ENCODE peak calls at places on chromosomes 2 and 18, in nine cellular contexts. One of them, this sample, is unnamed.

GRCh38 chr2:69013837-69014796 is 1.1 kb downstream of the ANTXR1 start:
- DNase-seq in RWPE2: no peak
- DNase-seq in CD4-positive, alpha-beta T cell: no peak
- DNase-seq in IMR-90: peak; percentile 54
- DNase-seq in A549: peak; percentile 67
- DNase-seq in fibroblast of the aortic adventitia: peak; percentile 74
- DNase-seq in CD8-positive, alpha-beta T cell: no peak
- DNase-seq in fibroblast of lung: peak; percentile 57
- DNase-seq in Calu3: no peak
- DNase-seq in this sample: no peak

GRCh38 chr2:23900133-23900926 is 26.6 kb downstream of the ATAD2B start:
- DNase-seq in RWPE2: no peak
- DNase-seq in CD4-positive, alpha-beta T cell: no peak
- DNase-seq in IMR-90: peak; percentile 69
- DNase-seq in A549: peak; percentile 54
- DNase-seq in fibroblast of the aortic adventitia: no peak
- DNase-seq in CD8-positive, alpha-beta T cell: no peak
- DNase-seq in fibroblast of lung: peak; percentile 60
- DNase-seq in Calu3: peak; percentile 21
- DNase-seq in this sample: no peak

GRCh38 chr2:177881921-177882320 is 190.7 kb downstream of the PDE11A start:
- DNase-seq in RWPE2: no peak
- DNase-seq in CD4-positive, alpha-beta T cell: no peak
- DNase-seq in IMR-90: no peak
- DNase-seq in A549: no peak
- DNase-seq in fibroblast of the aortic adventitia: no peak
- DNase-seq in CD8-positive, alpha-beta T cell: no peak
- DNase-seq in fibroblast of lung: no peak
- DNase-seq in Calu3: no peak
- DNase-seq in this sample: no peak

GRCh38 chr2:11417946-11418585 is 47.9 kb downstream of the E2F6 start:
- DNase-seq in RWPE2: no peak
- DNase-seq in CD4-positive, alpha-beta T cell: no peak
- DNase-seq in IMR-90: no peak
- DNase-seq in A549: peak; percentile 71
- DNase-seq in fibroblast of the aortic adventitia: no peak
- DNase-seq in CD8-positive, alpha-beta T cell: no peak
- DNase-seq in fibroblast of lung: no peak
- DNase-seq in Calu3: peak; percentile 44
- DNase-seq in this sample: no peak

GRCh38 chr2:18800240-18800971 is 211.0 kb upstream of the NT5C1B start:
- DNase-seq in RWPE2: no peak
- DNase-seq in CD4-positive, alpha-beta T cell: no peak
- DNase-seq in IMR-90: no peak
- DNase-seq in A549: no peak
- DNase-seq in fibroblast of the aortic adventitia: no peak
- DNase-seq in CD8-positive, alpha-beta T cell: no peak
- DNase-seq in fibroblast of lung: no peak
- DNase-seq in Calu3: no peak
- DNase-seq in this sample: no peak

GRCh38 chr18:23875966-23876365 is 138.6 kb upstream of the TTC39C start:
- DNase-seq in RWPE2: no peak
- DNase-seq in CD4-positive, alpha-beta T cell: no peak
- DNase-seq in IMR-90: no peak
- DNase-seq in A549: no peak
- DNase-seq in fibroblast of the aortic adventitia: no peak
- DNase-seq in CD8-positive, alpha-beta T cell: no peak
- DNase-seq in fibroblast of lung: no peak
- DNase-seq in Calu3: no peak
- DNase-seq in this sample: no peak

GRCh38 chr18:1488957-1489356 is 584.3 kb downstream of the ADCYAP1 start:
- DNase-seq in RWPE2: no peak
- DNase-seq in CD4-positive, alpha-beta T cell: no peak
- DNase-seq in IMR-90: no peak
- DNase-seq in A549: no peak
- DNase-seq in fibroblast of the aortic adventitia: no peak
- DNase-seq in CD8-positive, alpha-beta T cell: no peak
- DNase-seq in fibroblast of lung: no peak
- DNase-seq in Calu3: no peak
- DNase-seq in this sample: no peak

GRCh38 chr2:1556776-1557466 is 143.7 kb downstream of the TPO start:
- DNase-seq in RWPE2: no peak
- DNase-seq in CD4-positive, alpha-beta T cell: no peak
- DNase-seq in IMR-90: peak; percentile 81
- DNase-seq in A549: peak; percentile 41
- DNase-seq in fibroblast of the aortic adventitia: peak; percentile 10
- DNase-seq in CD8-positive, alpha-beta T cell: no peak
- DNase-seq in fibroblast of lung: peak; percentile 81
- DNase-seq in Calu3: peak; percentile 30
- DNase-seq in this sample: peak; percentile 12

GRCh38 chr2:212242739-212243138 is 295.9 kb downstream of the ERBB4 start:
- DNase-seq in RWPE2: no peak
- DNase-seq in CD4-positive, alpha-beta T cell: no peak
- DNase-seq in IMR-90: no peak
- DNase-seq in A549: no peak
- DNase-seq in fibroblast of the aortic adventitia: no peak
- DNase-seq in CD8-positive, alpha-beta T cell: no peak
- DNase-seq in fibroblast of lung: no peak
- DNase-seq in Calu3: no peak
- DNase-seq in this sample: no peak

GRCh38 chr2:64404743-64405142 is 49.2 kb upstream of the LGALSL start:
- DNase-seq in RWPE2: no peak
- DNase-seq in CD4-positive, alpha-beta T cell: no peak
- DNase-seq in IMR-90: no peak
- DNase-seq in A549: no peak
- DNase-seq in fibroblast of the aortic adventitia: peak; percentile 42
- DNase-seq in CD8-positive, alpha-beta T cell: no peak
- DNase-seq in fibroblast of lung: no peak
- DNase-seq in Calu3: peak; percentile 45
- DNase-seq in this sample: no peak

GRCh38 chr2:61943251-61943650 is 37.8 kb downstream of the COMMD1 start:
- DNase-seq in RWPE2: no peak
- DNase-seq in CD4-positive, alpha-beta T cell: no peak
- DNase-seq in IMR-90: peak; percentile 48
- DNase-seq in A549: no peak
- DNase-seq in fibroblast of the aortic adventitia: no peak
- DNase-seq in CD8-positive, alpha-beta T cell: no peak
- DNase-seq in fibroblast of lung: no peak
- DNase-seq in Calu3: no peak
- DNase-seq in this sample: no peak

GRCh38 chr2:86032861-86033595 is 72.7 kb downstream of the POLR1A start:
- DNase-seq in RWPE2: no peak
- DNase-seq in CD4-positive, alpha-beta T cell: no peak
- DNase-seq in IMR-90: no peak
- DNase-seq in A549: no peak
- DNase-seq in fibroblast of the aortic adventitia: no peak
- DNase-seq in CD8-positive, alpha-beta T cell: no peak
- DNase-seq in fibroblast of lung: no peak
- DNase-seq in Calu3: no peak
- DNase-seq in this sample: no peak

GRCh38 chr2:5691659-5692529 is at the start of gene SOX11:
- DNase-seq in RWPE2: no peak
- DNase-seq in CD4-positive, alpha-beta T cell: no peak
- DNase-seq in IMR-90: peak; percentile 95
- DNase-seq in A549: no peak
- DNase-seq in fibroblast of the aortic adventitia: no peak
- DNase-seq in CD8-positive, alpha-beta T cell: no peak
- DNase-seq in fibroblast of lung: peak; percentile 95
- DNase-seq in Calu3: no peak
- DNase-seq in this sample: no peak

GRCh38 chr18:63422862-63423304 is 607 bp upstream of the VPS4B start:
- DNase-seq in RWPE2: peak; percentile 61
- DNase-seq in CD4-positive, alpha-beta T cell: no peak
- DNase-seq in IMR-90: no peak
- DNase-seq in A549: no peak
- DNase-seq in fibroblast of the aortic adventitia: no peak
- DNase-seq in CD8-positive, alpha-beta T cell: no peak
- DNase-seq in fibroblast of lung: no peak
- DNase-seq in Calu3: no peak
- DNase-seq in this sample: no peak

GRCh38 chr2:120947327-120947726 is 211.7 kb downstream of the GLI2 start:
- DNase-seq in RWPE2: no peak
- DNase-seq in CD4-positive, alpha-beta T cell: no peak
- DNase-seq in IMR-90: no peak
- DNase-seq in A549: no peak
- DNase-seq in fibroblast of the aortic adventitia: no peak
- DNase-seq in CD8-positive, alpha-beta T cell: no peak
- DNase-seq in fibroblast of lung: no peak
- DNase-seq in Calu3: no peak
- DNase-seq in this sample: no peak

GRCh38 chr2:234823877-234824376 is 127.9 kb upstream of the SH3BP4 start:
- DNase-seq in RWPE2: no peak
- DNase-seq in CD4-positive, alpha-beta T cell: no peak
- DNase-seq in IMR-90: peak; percentile 98
- DNase-seq in A549: peak; percentile 87
- DNase-seq in fibroblast of the aortic adventitia: peak; percentile 99
- DNase-seq in CD8-positive, alpha-beta T cell: no peak
- DNase-seq in fibroblast of lung: peak; percentile 100
- DNase-seq in Calu3: peak; percentile 69
- DNase-seq in this sample: peak; percentile 96

GRCh38 chr2:118805061-118805690 is 42.3 kb downstream of the EN1 start:
- DNase-seq in RWPE2: no peak
- DNase-seq in CD4-positive, alpha-beta T cell: no peak
- DNase-seq in IMR-90: no peak
- DNase-seq in A549: no peak
- DNase-seq in fibroblast of the aortic adventitia: no peak
- DNase-seq in CD8-positive, alpha-beta T cell: no peak
- DNase-seq in fibroblast of lung: no peak
- DNase-seq in Calu3: no peak
- DNase-seq in this sample: peak; percentile 34

GRCh38 chr2:129441610-129442009 is 537.9 kb upstream of the RAB6C start:
- DNase-seq in RWPE2: no peak
- DNase-seq in CD4-positive, alpha-beta T cell: no peak
- DNase-seq in IMR-90: no peak
- DNase-seq in A549: no peak
- DNase-seq in fibroblast of the aortic adventitia: no peak
- DNase-seq in CD8-positive, alpha-beta T cell: no peak
- DNase-seq in fibroblast of lung: no peak
- DNase-seq in Calu3: no peak
- DNase-seq in this sample: no peak

GRCh38 chr2:165081276-165081675 is 122.6 kb downstream of the SCN3A start:
- DNase-seq in RWPE2: no peak
- DNase-seq in CD4-positive, alpha-beta T cell: no peak
- DNase-seq in IMR-90: no peak
- DNase-seq in A549: no peak
- DNase-seq in fibroblast of the aortic adventitia: no peak
- DNase-seq in CD8-positive, alpha-beta T cell: no peak
- DNase-seq in fibroblast of lung: no peak
- DNase-seq in Calu3: no peak
- DNase-seq in this sample: no peak

GRCh38 chr2:110934948-110935347 is 185.8 kb upstream of the BCL2L11 start:
- DNase-seq in RWPE2: no peak
- DNase-seq in CD4-positive, alpha-beta T cell: no peak
- DNase-seq in IMR-90: no peak
- DNase-seq in A549: no peak
- DNase-seq in fibroblast of the aortic adventitia: no peak
- DNase-seq in CD8-positive, alpha-beta T cell: no peak
- DNase-seq in fibroblast of lung: no peak
- DNase-seq in Calu3: no peak
- DNase-seq in this sample: no peak

DNA sequence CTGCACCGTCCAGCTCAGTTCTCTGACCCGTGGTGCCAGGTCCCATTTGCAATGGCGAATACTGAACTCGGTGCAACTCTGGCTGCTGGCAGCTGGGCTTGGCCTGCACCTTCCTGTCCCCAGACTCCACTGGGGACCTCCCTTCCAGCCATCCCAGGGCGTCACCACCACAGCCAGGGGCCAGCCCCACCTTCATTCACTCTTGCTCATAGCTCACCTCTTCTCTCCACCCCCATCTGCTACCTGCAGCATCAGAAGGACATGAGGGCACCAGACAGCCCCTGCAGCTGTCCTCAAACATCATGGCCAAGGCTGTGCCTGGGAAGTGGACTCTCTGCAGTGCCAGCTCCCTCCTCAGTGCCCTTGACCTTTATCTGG is 16.2 kb upstream of the ALPI start:
- DNase-seq in RWPE2: no peak
- DNase-seq in CD4-positive, alpha-beta T cell: no peak
- DNase-seq in IMR-90: no peak
- DNase-seq in A549: no peak
- DNase-seq in fibroblast of the aortic adventitia: no peak
- DNase-seq in CD8-positive, alpha-beta T cell: no peak
- DNase-seq in fibroblast of lung: no peak
- DNase-seq in Calu3: no peak
- DNase-seq in this sample: no peak
- TF ChIP-seq CTCF in RWPE2: no peak
- TF ChIP-seq CTCF in CD4-positive, alpha-beta T cell: peak; percentile 58
- TF ChIP-seq CTCF in IMR-90: no peak
- TF ChIP-seq CTCF in A549: peak; percentile 49
- TF ChIP-seq CTCF in fibroblast of the aortic adventitia: peak; percentile 8
- TF ChIP-seq CTCF in CD8-positive, alpha-beta T cell: no peak
- TF ChIP-seq CTCF in fibroblast of lung: no peak
- TF ChIP-seq CTCF in Calu3: no peak
- TF ChIP-seq CTCF in this sample: peak; percentile 9

DNA sequence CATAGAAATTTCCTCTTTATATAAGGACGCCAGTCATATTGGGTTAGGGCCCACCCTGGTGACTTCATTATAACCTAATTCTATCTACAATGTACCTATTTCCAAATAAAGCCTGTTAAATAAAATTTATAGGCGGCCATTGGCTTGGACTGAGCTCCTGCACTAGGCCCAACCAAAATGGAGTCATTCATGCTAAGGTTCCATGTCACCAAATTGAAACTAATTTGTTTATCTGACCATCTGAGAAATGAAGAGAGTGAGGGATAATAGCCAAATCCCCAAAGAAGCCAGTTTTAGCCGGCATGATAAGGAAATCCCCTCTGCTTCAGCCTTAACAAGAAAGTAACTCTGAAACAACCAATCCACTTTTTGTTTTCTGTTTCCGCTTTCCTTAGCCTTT is 7.2 kb upstream of the DYM start:
- DNase-seq in RWPE2: no peak
- DNase-seq in CD4-positive, alpha-beta T cell: no peak
- DNase-seq in IMR-90: no peak
- DNase-seq in A549: no peak
- DNase-seq in fibroblast of the aortic adventitia: no peak
- DNase-seq in CD8-positive, alpha-beta T cell: no peak
- DNase-seq in fibroblast of lung: no peak
- DNase-seq in Calu3: no peak
- DNase-seq in this sample: no peak
- TF ChIP-seq CTCF in RWPE2: no peak
- TF ChIP-seq CTCF in CD4-positive, alpha-beta T cell: no peak
- TF ChIP-seq CTCF in IMR-90: no peak
- TF ChIP-seq CTCF in A549: no peak
- TF ChIP-seq CTCF in fibroblast of the aortic adventitia: no peak
- TF ChIP-seq CTCF in CD8-positive, alpha-beta T cell: no peak
- TF ChIP-seq CTCF in fibroblast of lung: no peak
- TF ChIP-seq CTCF in Calu3: no peak
- TF ChIP-seq CTCF in this sample: no peak

GRCh38 chr2:9737053-9737875 is 106.0 kb upstream of the TAF1B start:
- DNase-seq in RWPE2: no peak
- DNase-seq in CD4-positive, alpha-beta T cell: no peak
- DNase-seq in IMR-90: peak; percentile 50
- DNase-seq in A549: peak; percentile 33
- DNase-seq in fibroblast of the aortic adventitia: no peak
- DNase-seq in CD8-positive, alpha-beta T cell: no peak
- DNase-seq in fibroblast of lung: no peak
- DNase-seq in Calu3: no peak
- DNase-seq in this sample: no peak
- TF ChIP-seq CTCF in RWPE2: no peak
- TF ChIP-seq CTCF in CD4-positive, alpha-beta T cell: peak; percentile 16
- TF ChIP-seq CTCF in IMR-90: peak; percentile 55
- TF ChIP-seq CTCF in A549: no peak
- TF ChIP-seq CTCF in fibroblast of the aortic adventitia: no peak
- TF ChIP-seq CTCF in CD8-positive, alpha-beta T cell: no peak
- TF ChIP-seq CTCF in fibroblast of lung: peak; percentile 17
- TF ChIP-seq CTCF in Calu3: no peak
- TF ChIP-seq CTCF in this sample: no peak

GRCh38 chr2:45439788-45440773 is 171.0 kb downstream of the SRBD1 start:
- DNase-seq in RWPE2: no peak
- DNase-seq in CD4-positive, alpha-beta T cell: no peak
- DNase-seq in IMR-90: peak; percentile 45
- DNase-seq in A549: peak; percentile 29
- DNase-seq in fibroblast of the aortic adventitia: peak; percentile 30
- DNase-seq in CD8-positive, alpha-beta T cell: no peak
- DNase-seq in fibroblast of lung: peak; percentile 17
- DNase-seq in Calu3: no peak
- DNase-seq in this sample: no peak
- TF ChIP-seq CTCF in RWPE2: peak; percentile 35
- TF ChIP-seq CTCF in CD4-positive, alpha-beta T cell: no peak
- TF ChIP-seq CTCF in IMR-90: peak; percentile 26
- TF ChIP-seq CTCF in A549: peak; percentile 28
- TF ChIP-seq CTCF in fibroblast of the aortic adventitia: no peak
- TF ChIP-seq CTCF in CD8-positive, alpha-beta T cell: no peak
- TF ChIP-seq CTCF in fibroblast of lung: peak; percentile 34
- TF ChIP-seq CTCF in Calu3: no peak
- TF ChIP-seq CTCF in this sample: peak; percentile 23